ENCODE peak calls at places on chromosome 7, in six cellular contexts. O, V, Z, G, D and T are unnamed samples.

GRCh38 chr7:37831214-37831613 is 17.2 kb upstream of the NME8 start:
- DNase-seq in O (no peak), Z (no peak), D (no peak), V (no peak), G (no peak), T (no peak)

GRCh38 chr7:23277359-23277989 is 21.7 kb upstream of the MALSU1 start:
- DNase-seq in D (peak; percentile 57), Z (no peak), G (no peak), O (peak; percentile 75), V (peak; percentile 82), T (no peak)

GRCh38 chr7:121322460-121322859 is 6.3 kb upstream of the WNT16 start:
- DNase-seq in V (no peak), Z (no peak), O (no peak), D (no peak), G (no peak), T (no peak)

GRCh38 chr7:6648066-6648814 is 11.1 kb downstream of the ZNF316 start:
- DNase-seq in D (no peak), O (peak; percentile 37), G (no peak), V (no peak), Z (no peak), T (no peak)

GRCh38 chr7:5357951-5358350 is 65.7 kb downstream of the TNRC18 start:
- DNase-seq in O (no peak), G (no peak), V (no peak), Z (no peak), D (no peak), T (no peak)

GRCh38 chr7:106820321-106821217 is 44.5 kb upstream of the PIK3CG start:
- DNase-seq in D (no peak), G (no peak), V (no peak), O (no peak), Z (no peak), T (no peak)

GRCh38 chr7:144936314-144936713 is 100.5 kb upstream of the TPK1 start:
- DNase-seq in V (no peak), D (no peak), O (no peak), G (no peak), Z (no peak), T (no peak)

GRCh38 chr7:150397376-150398107 is 18.4 kb downstream of the ZNF775 start:
- DNase-seq in V (no peak), O (no peak), D (no peak), G (no peak), Z (no peak), T (no peak)

GRCh38 chr7:120171406-120171805 is 101.6 kb upstream of the KCND2 start:
- DNase-seq in Z (no peak), V (no peak), G (no peak), D (no peak), O (no peak), T (no peak)

GRCh38 chr7:159020987-159021386 is 123.7 kb downstream of the VIPR2 start:
- DNase-seq in D (no peak), Z (peak; percentile 28), G (no peak), V (no peak), O (no peak), T (no peak)

DNA sequence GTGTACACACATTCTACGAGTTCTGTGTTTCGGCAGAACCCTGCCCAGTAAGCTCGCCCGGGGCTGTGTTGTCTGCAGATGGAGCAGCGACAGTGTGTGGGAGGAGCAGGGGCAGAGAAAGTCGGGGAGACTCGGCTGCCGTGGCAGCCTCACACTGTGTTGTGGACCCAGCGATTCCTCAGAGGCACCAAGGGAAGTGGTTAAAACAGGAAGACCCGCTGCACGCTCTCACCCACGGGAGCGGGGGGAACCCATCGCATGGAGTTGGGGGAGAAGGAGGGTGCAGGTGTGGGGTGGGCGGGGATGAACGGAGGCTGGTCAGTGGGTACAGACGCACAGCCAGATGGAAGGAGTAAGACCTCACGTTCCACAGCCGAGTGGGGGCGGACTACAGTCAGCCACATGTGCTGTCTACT is 250.2 kb downstream of the ELFN1 start:
- DNase-seq in G (no peak), O (no peak), V (no peak), D (peak; percentile 73), Z (no peak), T (no peak)
- H3K4me3 ChIP-seq in G (no peak overlapping the region), O (no peak overlapping the region), V (no peak overlapping the region), D (peak overlapping the region; percentile 55), Z (no peak overlapping the region), T (peak overlapping the region; percentile 53)

DNA sequence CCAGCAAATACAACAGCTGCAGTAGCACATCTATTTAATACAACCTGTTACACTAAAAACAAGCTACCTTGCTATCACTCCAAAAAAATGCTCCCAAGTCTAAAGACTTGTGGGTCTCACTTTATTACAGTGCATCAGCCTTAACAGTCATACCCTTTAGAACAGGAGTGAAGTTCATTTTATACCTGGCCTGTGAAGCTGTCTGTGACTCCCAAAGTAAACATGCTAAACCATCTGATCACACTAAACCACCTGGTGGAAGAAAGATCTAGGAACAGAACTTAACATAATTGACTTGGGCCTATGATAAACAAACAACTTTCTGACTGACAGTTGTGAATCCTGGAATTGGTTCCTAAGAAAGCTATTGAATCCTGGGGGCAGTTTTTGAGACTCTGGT is 80.9 kb upstream of the ATP6V0A4 start:
- DNase-seq in V (no peak), O (no peak), D (no peak), Z (no peak), G (no peak), T (no peak)
- H3K4me1 ChIP-seq in V (no peaks in the 10 kb centered on the region), O (no peaks in the 10 kb centered on the region), D (peaks cover 11% of the 10 kb centered on the region), Z (no peaks in the 10 kb centered on the region), G (peaks cover 4% of the 10 kb centered on the region), T (peaks cover 5% of the 10 kb centered on the region)

GRCh38 chr7:30038182-30038980 is 10.2 kb downstream of the PLEKHA8 start:
- DNase-seq in Z (no peak), D (no peak), O (no peak), V (no peak), G (no peak), T (no peak)
- H3K4me3 ChIP-seq in Z (no peak overlapping the region), D (no peak overlapping the region), O (no peak overlapping the region), V (no peak overlapping the region), G (no peak overlapping the region), T (no peak overlapping the region)

GRCh38 chr7:129150199-129150996 is 5.9 kb downstream of the TSPAN33 start:
- DNase-seq in G (no peak), O (no peak), D (no peak), Z (no peak), V (no peak), T (no peak)
- H3K4me1 ChIP-seq in G (peaks cover 44% of the 10 kb centered on the region), O (no peaks in the 10 kb centered on the region), D (no peaks in the 10 kb centered on the region), Z (no peaks in the 10 kb centered on the region), V (peaks cover 26% of the 10 kb centered on the region), T (no peaks in the 10 kb centered on the region)

DNA sequence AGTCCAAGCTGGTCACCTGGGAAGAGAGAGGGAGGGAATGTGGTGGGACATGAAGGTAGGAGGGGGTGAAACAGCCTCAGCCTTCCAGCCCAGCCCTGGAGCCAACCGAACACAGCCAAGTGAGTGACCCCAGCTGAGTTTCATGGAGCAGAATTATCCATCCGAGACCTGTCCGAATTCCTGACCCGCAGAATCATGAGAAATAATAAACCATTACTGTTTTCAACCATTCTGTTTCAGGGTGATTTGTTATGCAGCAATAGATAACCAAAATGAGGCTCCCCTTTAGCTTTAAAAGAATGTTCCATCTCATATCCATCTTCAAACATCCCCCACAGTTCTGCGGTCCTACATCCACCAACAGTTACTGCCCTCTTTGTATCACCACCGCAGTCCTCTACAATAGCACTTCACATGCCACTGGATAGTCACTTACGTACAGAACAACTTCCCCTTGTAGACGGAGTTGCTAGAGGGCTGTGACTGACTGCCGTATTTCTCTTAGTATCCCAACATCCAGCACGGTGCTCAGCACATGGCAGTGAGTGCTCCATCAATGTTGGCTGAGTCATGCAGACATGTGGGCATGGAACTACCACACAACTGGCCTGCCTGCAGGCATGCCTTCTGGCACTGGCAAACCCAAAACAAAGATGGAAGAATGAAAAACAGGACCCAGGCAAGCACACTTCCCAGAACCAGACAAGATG is 18.5 kb downstream of the KIAA1549 start:
- DNase-seq in V (no peak), Z (no peak), D (no peak), O (no peak), G (no peak), T (no peak)
- H3K4me3 ChIP-seq in V (no peak overlapping the region), Z (no peak overlapping the region), D (no peak overlapping the region), O (no peak overlapping the region), G (no peak overlapping the region), T (no peak overlapping the region)

DNA sequence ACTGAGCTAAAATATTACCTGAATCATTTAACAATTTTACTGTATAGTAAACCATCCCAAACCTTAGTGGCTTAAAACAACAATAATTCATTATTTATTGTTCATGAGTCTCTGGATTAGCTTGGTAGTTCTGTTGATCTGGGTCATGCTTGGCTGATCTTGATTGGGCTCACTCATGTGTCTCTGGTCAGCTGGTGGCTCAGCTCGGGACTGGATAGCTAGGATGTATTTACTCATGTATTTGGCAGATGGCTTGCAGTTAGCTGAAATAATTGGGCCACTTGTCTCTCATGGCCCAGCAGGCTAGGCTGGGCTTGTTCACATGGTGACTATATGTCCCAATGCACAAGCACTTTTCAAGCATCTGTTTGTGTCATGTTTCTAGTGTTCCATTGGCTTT is 262.8 kb downstream of the BBS9 start:
- DNase-seq in D (no peak), G (no peak), V (no peak), O (no peak), Z (no peak), T (no peak)
- H3K4me1 ChIP-seq in D (no peaks in the 10 kb centered on the region), G (no peaks in the 10 kb centered on the region), V (no peaks in the 10 kb centered on the region), O (peaks cover 4% of the 10 kb centered on the region), Z (no peaks in the 10 kb centered on the region), T (no peaks in the 10 kb centered on the region)

GRCh38 chr7:2979276-2979675 is 64.4 kb downstream of the CARD11 start:
- DNase-seq in D (no peak), Z (no peak), O (no peak), G (no peak), V (peak; percentile 60), T (no peak)

GRCh38 chr7:2979951-2980350 is 63.7 kb downstream of the CARD11 start:
- DNase-seq in V (no peak), Z (no peak), O (no peak), G (no peak), D (no peak), T (no peak)

GRCh38 chr7:2981103-2981480 is 62.6 kb downstream of the CARD11 start:
- DNase-seq in Z (no peak), D (no peak), O (no peak), G (no peak), V (no peak), T (no peak)

GRCh38 chr7:2980406-2981102 is 63.1 kb downstream of the CARD11 start:
- DNase-seq in V (peak; percentile 37), D (no peak), G (no peak), O (no peak), Z (peak; percentile 72), T (no peak)

GRCh38 chr7:2978403-2978802 is 65.3 kb downstream of the CARD11 start:
- DNase-seq in Z (peak; percentile 69), V (peak; percentile 94), D (peak; percentile 30), G (no peak), O (no peak), T (peak; percentile 39)
- H3K4me3 ChIP-seq in Z (peak overlapping the region; percentile 5), V (peak overlapping the region; percentile 73), D (peak overlapping the region; percentile 56), G (no peak overlapping the region), O (no peak overlapping the region), T (peak overlapping the region; percentile 5)

GRCh38 chr7:148791506-148791905 is 92.6 kb downstream of the EZH2 start:
- DNase-seq in V (no peak), Z (no peak), D (no peak), G (no peak), O (no peak), T (no peak)
- H3K4me1 ChIP-seq in V (no peaks in the 10 kb centered on the region), Z (no peaks in the 10 kb centered on the region), D (no peaks in the 10 kb centered on the region), G (no peaks in the 10 kb centered on the region), O (no peaks in the 10 kb centered on the region), T (no peaks in the 10 kb centered on the region)